ENCODE peak calls at places on chromosomes 13 and 19, in four cellular contexts. S, V, I and Z are unnamed samples.

GRCh38 chr19:17778621-17779280 is 16.2 kb upstream of the B3GNT3 start:
- DNase-seq in S (peak), V (no peak), I (no peak), Z (no peak)

GRCh38 chr19:31294189-31294588 is 55.0 kb downstream of the TSHZ3 start:
- DNase-seq in S (no peak), V (no peak), I (no peak), Z (no peak)

GRCh38 chr13:110109910-110110309 is 197.0 kb downstream of the COL4A1 start:
- DNase-seq in S (no peak), V (no peak), I (peak), Z (peak)

GRCh38 chr13:48000559-48001126 is 430 bp downstream of the SUCLA2 start:
- DNase-seq in S (peak), V (peak), I (no peak), Z (no peak)

GRCh38 chr19:10602330-10603083 is 15.4 kb upstream of the AP1M2 start:
- DNase-seq in S (peak), V (peak), I (peak), Z (peak)

GRCh38 chr19:3015126-3016057 is 13.7 kb downstream of the TLE2 start:
- DNase-seq in S (no peak), V (no peak), I (no peak), Z (no peak)

GRCh38 chr13:40680659-40681323 is 14.3 kb upstream of the FOXO1 start:
- DNase-seq in S (peak), V (no peak), I (no peak), Z (no peak)

GRCh38 chr19:11482384-11483050 is 1.7 kb upstream of the ELAVL3 start:
- DNase-seq in S (peak), V (peak), I (peak), Z (peak)

GRCh38 chr19:53365899-53366493 is 491 bp downstream of the ZNF525 start:
- DNase-seq in S (peak), V (peak), I (no peak), Z (no peak)

GRCh38 chr19:28239270-28239669 is 973.7 kb downstream of the UQCRFS1 start:
- DNase-seq in S (peak), V (no peak), I (no peak), Z (no peak)

GRCh38 chr19:51572908-51573307 is 1.8 kb downstream of the ZNF175 start:
- DNase-seq in S (no peak), V (no peak), I (no peak), Z (no peak)

GRCh38 chr13:25971499-25972145 is 80.2 kb downstream of the SHISA2 start:
- DNase-seq in S (no peak), V (no peak), I (no peak), Z (no peak)

DNA sequence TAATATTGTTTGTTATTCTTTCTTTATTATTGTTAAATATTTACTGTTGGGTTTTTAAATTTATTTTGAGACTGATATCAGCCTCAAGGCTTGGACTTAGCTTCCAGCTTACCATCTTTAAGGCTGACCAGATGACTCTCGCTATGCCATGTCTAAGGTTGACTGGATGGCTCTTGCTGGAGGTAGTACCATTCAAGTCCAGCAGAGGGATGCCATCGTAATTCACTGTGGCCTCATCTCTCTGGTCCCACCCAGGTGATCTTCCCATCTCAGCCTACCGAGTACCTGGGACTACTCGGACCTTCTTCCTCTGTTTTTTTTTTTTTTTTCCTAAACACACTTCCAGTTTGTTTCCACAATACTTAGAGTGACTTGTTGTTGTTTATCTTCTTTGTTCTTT is 41.7 kb upstream of the ZNF91 start:
- DNase-seq in S (peak), V (no peak), I (no peak), Z (no peak)
- TF ChIP-seq CTCF in S (peak), V (no peak), I (no peak), Z (no peak)

GRCh38 chr13:41962994-41963393 is 2.1 kb upstream of the VWA8 start:
- DNase-seq in S (no peak), V (no peak), I (no peak), Z (no peak)

GRCh38 chr13:41960195-41960699 is 662 bp downstream of the VWA8 start:
- DNase-seq in S (no peak), V (no peak), I (no peak), Z (no peak)

GRCh38 chr13:41955605-41956004 is 5.3 kb downstream of the VWA8 start:
- DNase-seq in S (no peak), V (peak), I (no peak), Z (no peak)

GRCh38 chr13:41956272-41956671 is 4.6 kb downstream of the VWA8 start:
- DNase-seq in S (no peak), V (no peak), I (no peak), Z (no peak)

DNA sequence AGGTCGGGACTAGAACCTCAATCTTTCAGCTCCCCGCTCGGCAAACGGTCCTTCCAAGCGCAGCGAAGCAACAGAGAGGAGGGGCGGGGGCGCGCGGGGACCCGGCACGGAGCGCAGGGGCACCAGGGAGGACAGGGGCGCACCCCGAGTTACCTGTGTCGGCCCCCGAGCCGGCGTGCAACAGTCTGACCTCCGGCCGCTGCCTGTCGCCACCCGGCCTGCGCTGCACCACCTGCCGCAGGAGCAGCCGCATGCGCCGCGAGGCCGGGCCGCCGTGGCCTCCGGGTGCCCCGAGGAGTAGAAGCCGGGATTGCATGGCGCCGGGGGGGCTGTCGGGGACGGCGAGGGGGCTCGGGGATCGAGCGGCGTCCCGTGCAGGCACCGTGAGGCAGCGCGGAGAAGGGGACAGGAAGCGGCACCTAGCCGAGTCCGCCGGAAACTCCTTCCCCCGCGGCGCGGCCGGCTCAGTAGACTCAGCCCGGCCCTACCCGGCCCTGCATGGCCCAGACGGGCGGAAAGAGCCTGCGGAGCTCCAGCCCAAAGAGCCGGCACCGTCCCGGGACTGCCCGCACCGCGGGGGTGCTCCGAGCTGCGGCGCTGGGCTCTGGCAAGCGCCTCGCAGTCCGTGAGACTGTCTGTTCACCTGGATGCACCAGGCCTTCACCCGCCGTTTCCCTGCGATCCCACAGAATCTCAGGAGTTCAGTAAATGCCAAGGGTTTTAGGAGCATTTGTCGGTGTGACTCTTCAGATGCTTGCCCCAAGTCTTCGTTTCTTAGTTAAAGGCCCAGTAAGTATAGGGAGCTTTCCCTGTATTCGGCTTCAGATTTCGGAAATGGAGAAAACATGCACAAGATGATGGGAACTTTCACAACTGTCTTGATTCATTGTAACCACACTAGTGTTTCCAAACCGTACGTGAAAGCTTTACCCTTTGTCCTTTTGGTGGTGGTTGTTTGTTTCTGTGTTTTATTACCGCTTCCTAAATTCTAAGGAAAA is at the start of gene VWA8:
- DNase-seq in S (peak), V (peak), I (peak), Z (peak)
- TF ChIP-seq CTCF in S (no peak), V (no peak), I (no peak), Z (no peak)

GRCh38 chr13:23567792-23568480 is 2.3 kb upstream of the TNFRSF19 start:
- DNase-seq in S (no peak), V (no peak), I (no peak), Z (no peak)
- TF ChIP-seq CTCF in S (no peak), V (no peak), I (no peak), Z (no peak)

DNA sequence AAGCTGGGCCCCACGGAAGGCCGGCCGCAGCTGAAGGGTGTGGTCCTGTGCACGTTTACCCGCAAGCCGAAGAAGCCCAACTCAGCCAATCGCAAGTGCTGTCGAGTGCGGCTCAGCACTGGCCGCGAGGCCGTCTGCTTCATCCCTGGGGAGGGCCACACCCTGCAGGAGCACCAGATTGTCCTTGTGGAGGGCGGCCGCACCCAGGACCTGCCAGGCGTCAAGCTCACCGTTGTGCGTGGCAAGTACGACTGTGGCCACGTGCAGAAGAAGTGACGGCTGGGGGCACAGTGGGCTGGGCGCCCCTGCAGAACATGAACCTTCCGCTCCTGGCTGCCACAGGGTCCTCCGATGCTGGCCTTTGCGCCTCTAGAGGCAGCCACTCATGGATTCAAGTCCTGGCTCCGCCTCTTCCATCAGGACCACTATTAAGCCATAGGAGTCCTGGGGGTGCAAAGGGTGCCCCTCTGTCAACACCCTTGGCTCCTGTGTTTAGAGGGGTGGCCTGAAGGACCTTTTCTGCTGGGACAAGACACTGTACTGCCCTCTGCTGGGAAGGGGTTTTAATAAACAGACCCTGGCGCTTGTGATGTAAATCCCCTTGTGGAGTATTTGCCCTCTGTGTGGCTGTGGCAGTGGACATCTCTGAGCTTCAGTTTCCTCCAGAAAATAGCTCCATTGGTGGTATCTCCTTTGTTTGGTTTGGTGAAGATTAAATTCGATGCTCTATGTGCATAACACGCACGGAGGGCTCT is 1.9 kb downstream of the MRPS12 start:
- DNase-seq in S (peak), V (no peak), I (no peak), Z (no peak)
- TF ChIP-seq CTCF in S (no peak), V (no peak), I (no peak), Z (no peak)

GRCh38 chr19:13847900-13848677 is 28.8 kb upstream of the NANOS3 start:
- DNase-seq in S (no peak), V (no peak), I (no peak), Z (no peak)

GRCh38 chr19:13849277-13849676 is 27.7 kb upstream of the NANOS3 start:
- DNase-seq in S (no peak), V (no peak), I (no peak), Z (peak)

GRCh38 chr19:13846533-13847032 is 30.4 kb upstream of the NANOS3 start:
- DNase-seq in S (peak), V (peak), I (peak), Z (peak)

GRCh38 chr19:13848811-13849241 is 28.1 kb upstream of the NANOS3 start:
- DNase-seq in S (no peak), V (no peak), I (no peak), Z (no peak)

DNA sequence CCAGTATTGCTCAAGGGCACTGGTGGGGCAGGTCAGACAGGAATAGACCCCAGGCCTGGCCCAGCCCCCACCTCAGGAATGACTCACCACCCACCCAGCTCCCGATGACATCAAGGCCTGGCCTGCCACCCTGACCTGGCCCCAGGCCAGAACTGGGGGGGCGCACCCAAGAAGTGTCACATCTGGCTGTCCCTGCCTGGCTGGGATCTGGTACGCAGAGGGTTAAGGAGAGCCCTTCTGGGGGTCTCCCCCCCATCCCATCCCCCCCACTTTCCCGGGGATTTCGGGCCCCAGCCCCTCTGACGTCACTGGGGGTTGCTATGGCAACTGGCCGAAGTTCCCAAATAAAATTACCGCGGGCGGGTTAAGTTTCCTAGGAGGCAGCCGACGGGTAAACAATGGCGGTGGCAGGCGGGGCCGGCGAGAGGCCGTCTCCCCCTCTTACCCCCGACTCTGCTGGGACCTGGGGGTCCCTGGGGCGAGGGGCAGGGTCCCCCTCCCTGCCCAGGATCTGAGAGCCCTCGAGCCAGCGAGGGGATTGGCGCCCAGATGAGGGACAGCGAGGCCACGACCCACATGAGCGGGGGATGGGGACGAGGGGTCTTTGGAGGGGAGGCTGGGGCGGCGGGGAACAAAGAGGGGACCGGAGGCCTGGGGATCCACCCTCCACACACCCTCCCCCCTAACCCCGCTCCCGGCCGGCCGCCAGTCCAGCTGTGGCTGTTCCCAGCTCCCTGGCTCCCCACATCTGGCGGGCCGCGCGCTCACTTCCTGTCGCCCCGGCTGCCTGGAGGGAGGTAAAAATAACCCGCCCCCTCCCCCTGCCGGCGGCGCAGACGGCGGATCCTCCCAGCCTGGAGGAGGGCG is 29.7 kb upstream of the NANOS3 start:
- DNase-seq in S (peak), V (peak), I (peak), Z (peak)
- TF ChIP-seq CTCF in S (no peak), V (peak), I (no peak), Z (peak)